ENCODE peak calls at places on chromosomes 2 and 18, in eight cellular contexts. X, L, J, K, N, U, R and H are unnamed samples.

GRCh38 chr2:86072271-86072858 is 33.3 kb downstream of the POLR1A start:
- DNase-seq in X (no peak), L (peak), J (no peak), K (no peak), N (no peak), U (no peak), R (no peak), H (peak)

GRCh38 chr18:49189772-49190171 is 239.0 kb upstream of the SMAD7 start:
- DNase-seq in X (no peak), L (no peak), J (no peak), K (no peak), N (no peak), U (no peak), R (no peak), H (peak)

GRCh38 chr2:133790706-133791105 is 222.4 kb upstream of the NCKAP5 start:
- DNase-seq in X (no peak), L (no peak), J (no peak), K (no peak), N (no peak), U (no peak), R (peak), H (no peak)

GRCh38 chr2:216021768-216022167 is 8.4 kb upstream of the MREG start:
- DNase-seq in X (no peak), L (no peak), J (no peak), K (no peak), N (no peak), U (no peak), R (no peak), H (no peak)

GRCh38 chr2:5391361-5391760 is 300.8 kb upstream of the SOX11 start:
- DNase-seq in X (no peak), L (no peak), J (no peak), K (no peak), N (no peak), U (no peak), R (no peak), H (no peak)

GRCh38 chr18:23087352-23087751 is 47.9 kb upstream of the CABLES1 start:
- DNase-seq in X (no peak), L (no peak), J (no peak), K (no peak), N (no peak), U (no peak), R (no peak), H (no peak)

GRCh38 chr2:241770185-241770935 is 6.3 kb upstream of the GAL3ST2 start:
- DNase-seq in X (no peak), L (no peak), J (no peak), K (no peak), N (no peak), U (no peak), R (no peak), H (no peak)

GRCh38 chr2:105573910-105574655 is 170.6 kb upstream of the NCK2 start:
- DNase-seq in X (no peak), L (peak), J (no peak), K (no peak), N (no peak), U (no peak), R (no peak), H (no peak)

GRCh38 chr2:200966770-200967169 is 3.3 kb upstream of the ORC2 start:
- DNase-seq in X (no peak), L (no peak), J (no peak), K (no peak), N (peak), U (no peak), R (peak), H (no peak)

GRCh38 chr18:55384115-55384514 is 203.9 kb downstream of the TCF4 start:
- DNase-seq in X (no peak), L (no peak), J (no peak), K (no peak), N (no peak), U (no peak), R (no peak), H (no peak)

GRCh38 chr2:219104107-219105050 is 43.7 kb upstream of the IHH start:
- DNase-seq in X (no peak), L (peak), J (no peak), K (peak), N (no peak), U (peak), R (peak), H (no peak)

GRCh38 chr2:109435066-109435690 is 178.6 kb downstream of the SEPTIN10 start:
- DNase-seq in X (no peak), L (no peak), J (no peak), K (no peak), N (no peak), U (no peak), R (no peak), H (no peak)

GRCh38 chr2:32947076-32947483 is 327 bp downstream of the LTBP1 start:
- DNase-seq in X (no peak), L (no peak), J (no peak), K (no peak), N (no peak), U (peak), R (no peak), H (no peak)

GRCh38 chr2:197274937-197275336 is 35.6 kb downstream of the ANKRD44 start:
- DNase-seq in X (no peak), L (no peak), J (no peak), K (no peak), N (no peak), U (no peak), R (no peak), H (no peak)

GRCh38 chr2:112156152-112156986 is 18.2 kb downstream of the FBLN7 start:
- DNase-seq in X (no peak), L (no peak), J (peak), K (no peak), N (no peak), U (no peak), R (peak), H (no peak)

GRCh38 chr18:47294801-47295200 is 43.3 kb upstream of the SKOR2 start:
- DNase-seq in X (no peak), L (no peak), J (no peak), K (no peak), N (no peak), U (no peak), R (no peak), H (no peak)

GRCh38 chr2:11757101-11757500 is 10.7 kb downstream of the LPIN1 start:
- DNase-seq in X (no peak), L (no peak), J (no peak), K (peak), N (no peak), U (no peak), R (no peak), H (no peak)

GRCh38 chr2:178976351-178976750 is 73.6 kb downstream of the CCDC141 start:
- DNase-seq in X (no peak), L (no peak), J (no peak), K (no peak), N (no peak), U (no peak), R (no peak), H (no peak)

GRCh38 chr18:51054764-51055163 is 24.8 kb downstream of the SMAD4 start:
- DNase-seq in X (no peak), L (no peak), J (no peak), K (no peak), N (no peak), U (no peak), R (peak), H (no peak)

GRCh38 chr2:8633735-8634313 is 48.0 kb upstream of the ID2 start:
- DNase-seq in X (no peak), L (no peak), J (no peak), K (no peak), N (peak), U (no peak), R (no peak), H (no peak)

GRCh38 chr2:121595012-121595891 is 54.0 kb downstream of the CLASP1 start:
- DNase-seq in X (no peak), L (no peak), J (no peak), K (no peak), N (no peak), U (no peak), R (no peak), H (no peak)

GRCh38 chr2:17610521-17610920 is 70.0 kb downstream of the VSNL1 start:
- DNase-seq in X (no peak), L (no peak), J (no peak), K (no peak), N (no peak), U (no peak), R (no peak), H (no peak)

GRCh38 chr2:101382406-101382805 is 4.9 kb downstream of the CREG2 start:
- DNase-seq in X (no peak), L (no peak), J (no peak), K (no peak), N (no peak), U (no peak), R (no peak), H (no peak)

GRCh38 chr2:84906900-84907714 is 1.7 kb downstream of the TMSB10 start:
- DNase-seq in X (no peak), L (peak), J (peak), K (peak), N (no peak), U (peak), R (peak), H (no peak)

GRCh38 chr2:102355526-102356380 is at the start of gene IL18R1:
- DNase-seq in X (peak), L (peak), J (peak), K (peak), N (no peak), U (peak), R (peak), H (peak)

GRCh38 chr2:239399404-239399999 is 1.3 kb downstream of the HDAC4 start:
- DNase-seq in X (no peak), L (no peak), J (peak), K (peak), N (no peak), U (no peak), R (no peak), H (no peak)

GRCh38 chr2:203908344-203909185 is 28.0 kb upstream of the ICOS start:
- DNase-seq in X (no peak), L (no peak), J (no peak), K (no peak), N (no peak), U (no peak), R (no peak), H (no peak)

GRCh38 chr18:26621161-26622026 is 73.0 kb upstream of the KCTD1 start:
- DNase-seq in X (no peak), L (no peak), J (no peak), K (no peak), N (no peak), U (peak), R (no peak), H (peak)

GRCh38 chr2:127864877-127865276 is 6.9 kb upstream of the POLR2D start:
- DNase-seq in X (no peak), L (no peak), J (no peak), K (no peak), N (no peak), U (peak), R (no peak), H (no peak)

GRCh38 chr18:61127714-61128485 is 205.3 kb upstream of the CDH20 start:
- DNase-seq in X (no peak), L (peak), J (no peak), K (no peak), N (no peak), U (peak), R (no peak), H (no peak)

GRCh38 chr2:169452080-169452479 is 27.2 kb upstream of the BBS5 start:
- DNase-seq in X (no peak), L (peak), J (no peak), K (no peak), N (no peak), U (peak), R (no peak), H (peak)

GRCh38 chr2:218474527-218474926 is 55.6 kb downstream of the VIL1 start:
- DNase-seq in X (no peak), L (no peak), J (no peak), K (no peak), N (no peak), U (no peak), R (no peak), H (no peak)

GRCh38 chr2:136645458-136645857 is 119.9 kb upstream of the THSD7B start:
- DNase-seq in X (no peak), L (no peak), J (no peak), K (no peak), N (no peak), U (no peak), R (no peak), H (no peak)

GRCh38 chr18:76978616-76979015 is 154.0 kb downstream of the MBP start:
- DNase-seq in X (no peak), L (no peak), J (no peak), K (no peak), N (no peak), U (no peak), R (no peak), H (no peak)